ENCODE peak calls at places on chromosomes 12 and 14, in seven cellular contexts. S, N, G, K, Y, T and L are unnamed samples.

GRCh38 chr14:68979722-68980552 is 835 bp upstream of the ACTN1 start:
- DNase-seq in S (peak), N (no peak), G (peak), K (peak), Y (no peak), T (no peak), L (peak)

GRCh38 chr12:29145372-29146170 is 3.5 kb upstream of the FAR2 start:
- DNase-seq in S (no peak), N (no peak), G (peak), K (no peak), Y (no peak), T (no peak), L (no peak)

GRCh38 chr12:87441511-87441910 is 587.7 kb downstream of the C12orf50 start:
- DNase-seq in S (no peak), N (no peak), G (no peak), K (no peak), Y (no peak), T (no peak), L (no peak)

GRCh38 chr14:68463705-68464104 is 329.2 kb downstream of the ZFP36L1 start:
- DNase-seq in S (no peak), N (peak), G (no peak), K (peak), Y (no peak), T (no peak), L (no peak)

GRCh38 chr12:6977653-6978052 is 6.9 kb downstream of the EMG1 start:
- DNase-seq in S (no peak), N (no peak), G (no peak), K (no peak), Y (no peak), T (no peak), L (no peak)

GRCh38 chr14:54447231-54447692 is 6.1 kb upstream of the CNIH1 start:
- DNase-seq in S (no peak), N (peak), G (no peak), K (peak), Y (no peak), T (no peak), L (peak)

GRCh38 chr12:9634177-9634803 is 26.6 kb upstream of the KLRB1 start:
- DNase-seq in S (peak), N (peak), G (peak), K (peak), Y (no peak), T (peak), L (peak)

GRCh38 chr12:102478416-102479098 is 1.8 kb downstream of the IGF1 start:
- DNase-seq in S (no peak), N (no peak), G (peak), K (no peak), Y (peak), T (no peak), L (no peak)

GRCh38 chr14:24943024-24943423 is 106.9 kb downstream of the STXBP6 start:
- DNase-seq in S (no peak), N (no peak), G (peak), K (no peak), Y (no peak), T (no peak), L (no peak)

GRCh38 chr12:5678186-5678585 is 246.3 kb downstream of the NTF3 start:
- DNase-seq in S (no peak), N (no peak), G (no peak), K (no peak), Y (no peak), T (no peak), L (no peak)

GRCh38 chr12:31001581-31002360 is 71.9 kb upstream of the DDX11 start:
- DNase-seq in S (no peak), N (no peak), G (no peak), K (no peak), Y (no peak), T (no peak), L (no peak)

GRCh38 chr12:111715242-111715641 is 29.4 kb downstream of the ACAD10 start:
- DNase-seq in S (no peak), N (peak), G (no peak), K (peak), Y (no peak), T (no peak), L (peak)

GRCh38 chr12:74441872-74442271 is 95.8 kb upstream of the ATXN7L3B start:
- DNase-seq in S (no peak), N (no peak), G (no peak), K (no peak), Y (no peak), T (no peak), L (no peak)

GRCh38 chr12:6451348-6452244 is at the start of gene TAPBPL:
- DNase-seq in S (peak), N (peak), G (peak), K (peak), Y (peak), T (peak), L (peak)

GRCh38 chr12:126791122-126791521 is 1475.8 kb upstream of the TMEM132C start:
- DNase-seq in S (no peak), N (no peak), G (no peak), K (no peak), Y (no peak), T (no peak), L (no peak)

GRCh38 chr12:27940756-27941402 is 31.7 kb downstream of the PTHLH start:
- DNase-seq in S (peak), N (peak), G (peak), K (peak), Y (peak), T (peak), L (peak)

GRCh38 chr12:5177096-5177495 is 133.4 kb downstream of the KCNA5 start:
- DNase-seq in S (no peak), N (no peak), G (no peak), K (no peak), Y (no peak), T (no peak), L (no peak)

GRCh38 chr14:67574156-67574555 is 25.9 kb downstream of the PIGH start:
- DNase-seq in S (no peak), N (no peak), G (no peak), K (no peak), Y (no peak), T (no peak), L (no peak)

GRCh38 chr14:22472935-22473854 is 115.8 kb downstream of the DAD1 start:
- DNase-seq in S (peak), N (peak), G (peak), K (peak), Y (no peak), T (peak), L (peak)

GRCh38 chr12:111434680-111435338 is 29.1 kb downstream of the SH2B3 start:
- DNase-seq in S (no peak), N (no peak), G (no peak), K (no peak), Y (peak), T (no peak), L (peak)

GRCh38 chr14:52071675-52072074 is 2.8 kb upstream of the NID2 start:
- DNase-seq in S (no peak), N (no peak), G (no peak), K (no peak), Y (no peak), T (no peak), L (peak)

GRCh38 chr12:67885370-67886169 is 103.7 kb upstream of the IFNG-AS1 start:
- DNase-seq in S (no peak), N (no peak), G (no peak), K (no peak), Y (no peak), T (no peak), L (no peak)

GRCh38 chr14:61565836-61566536 is 129.3 kb upstream of the HIF1A start:
- DNase-seq in S (no peak), N (no peak), G (no peak), K (peak), Y (no peak), T (no peak), L (peak)

GRCh38 chr14:40368314-40368713 is 936.1 kb upstream of the FBXO33 start:
- DNase-seq in S (no peak), N (no peak), G (no peak), K (no peak), Y (no peak), T (no peak), L (no peak)

GRCh38 chr12:49462103-49462739 is 76.6 kb upstream of the KCNH3 start:
- DNase-seq in S (no peak), N (no peak), G (no peak), K (no peak), Y (no peak), T (no peak), L (no peak)

GRCh38 chr14:92560106-92560865 is 46.7 kb downstream of the RIN3 start:
- DNase-seq in S (no peak), N (no peak), G (no peak), K (no peak), Y (no peak), T (no peak), L (no peak)

GRCh38 chr12:56988207-56988739 is 18.1 kb downstream of the ZBTB39 start:
- DNase-seq in S (peak), N (no peak), G (no peak), K (no peak), Y (no peak), T (no peak), L (no peak)

GRCh38 chr12:46082473-46082872 is 92.1 kb upstream of the SCAF11 start:
- DNase-seq in S (no peak), N (no peak), G (no peak), K (no peak), Y (no peak), T (no peak), L (no peak)

GRCh38 chr14:86038401-86038985 is 508.5 kb downstream of the FLRT2 start:
- DNase-seq in S (peak), N (peak), G (peak), K (peak), Y (no peak), T (peak), L (peak)

GRCh38 chr12:127172857-127173256 is 1094.1 kb upstream of the TMEM132C start:
- DNase-seq in S (no peak), N (no peak), G (no peak), K (no peak), Y (no peak), T (no peak), L (peak)

GRCh38 chr14:50944647-50945413 is 547 bp upstream of the PYGL start:
- DNase-seq in S (peak), N (peak), G (no peak), K (peak), Y (no peak), T (no peak), L (peak)

GRCh38 chr14:24935796-24936195 is 114.2 kb downstream of the STXBP6 start:
- DNase-seq in S (no peak), N (no peak), G (no peak), K (no peak), Y (no peak), T (no peak), L (peak)

GRCh38 chr14:80919622-80920021 is 21.9 kb downstream of the CEP128 start:
- DNase-seq in S (no peak), N (no peak), G (no peak), K (no peak), Y (no peak), T (no peak), L (no peak)

GRCh38 chr12:93387780-93388179 is 10.1 kb downstream of the NUDT4 start:
- DNase-seq in S (peak), N (no peak), G (no peak), K (no peak), Y (no peak), T (no peak), L (peak)

GRCh38 chr14:75280831-75281690 is 2.4 kb downstream of the FOS start:
- DNase-seq in S (no peak), N (no peak), G (no peak), K (peak), Y (no peak), T (no peak), L (peak)

GRCh38 chr12:29762637-29763300 is 21.0 kb downstream of the TMTC1 start:
- DNase-seq in S (no peak), N (no peak), G (no peak), K (no peak), Y (no peak), T (no peak), L (no peak)

GRCh38 chr12:103809154-103809553 is 31.9 kb downstream of the NT5DC3 start:
- DNase-seq in S (peak), N (no peak), G (no peak), K (no peak), Y (no peak), T (no peak), L (no peak)

GRCh38 chr14:21241218-21241819 is 27.9 kb downstream of the HNRNPC start:
- DNase-seq in S (no peak), N (no peak), G (no peak), K (peak), Y (no peak), T (no peak), L (peak)

GRCh38 chr14:64612021-64612380 is 62.2 kb downstream of the PPP1R36 start:
- DNase-seq in S (no peak), N (no peak), G (no peak), K (peak), Y (no peak), T (no peak), L (peak)
- TF ChIP-seq USF2 in S (no peak), N (no peak), G (no peak), K (no peak), Y (no peak), T (no peak), L (no peak)

GRCh38 chr12:63977441-63977840 is 132.9 kb downstream of the SRGAP1 start:
- DNase-seq in S (no peak), N (no peak), G (no peak), K (no peak), Y (no peak), T (no peak), L (no peak)
- TF ChIP-seq USF2 in S (no peak), N (no peak), G (no peak), K (no peak), Y (no peak), T (no peak), L (no peak)

GRCh38 chr12:132106921-132107320 is 37.2 kb downstream of the DDX51 start:
- DNase-seq in S (no peak), N (no peak), G (no peak), K (no peak), Y (no peak), T (no peak), L (peak)
- TF ChIP-seq USF2 in S (no peak), N (no peak), G (no peak), K (no peak), Y (no peak), T (no peak), L (no peak)

DNA sequence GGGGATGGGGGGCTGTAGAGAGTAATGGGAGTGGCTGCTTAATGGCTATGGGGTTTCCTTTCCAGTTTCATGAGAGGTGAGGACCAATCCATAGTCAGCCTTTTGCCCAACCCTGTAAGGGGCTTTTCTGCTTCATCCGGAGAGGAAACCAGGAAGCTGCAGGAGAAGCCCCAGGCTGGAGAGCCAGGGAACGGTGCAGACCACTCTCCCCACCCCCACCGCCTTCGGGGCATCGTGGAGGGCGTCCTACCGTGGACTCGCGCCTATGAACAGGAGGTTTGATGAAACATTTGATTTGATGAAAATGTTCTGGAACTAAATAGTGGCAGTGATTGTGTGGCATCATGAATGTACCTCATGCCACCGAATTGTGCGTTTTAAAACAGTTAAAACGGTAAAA is 204.3 kb upstream of the DIO3 start:
- DNase-seq in S (no peak), N (no peak), G (no peak), K (no peak), Y (no peak), T (no peak), L (no peak)
- TF ChIP-seq USF2 in S (no peak), N (no peak), G (no peak), K (no peak), Y (no peak), T (no peak), L (no peak)

GRCh38 chr14:71320107-71320733 is 413.0 kb downstream of the PCNX1 start:
- DNase-seq in S (peak), N (peak), G (peak), K (peak), Y (peak), T (peak), L (peak)

GRCh38 chr14:71320734-71321555 is 413.7 kb downstream of the PCNX1 start:
- DNase-seq in S (peak), N (no peak), G (peak), K (peak), Y (no peak), T (peak), L (peak)

GRCh38 chr14:71324767-71325272 is 417.6 kb downstream of the PCNX1 start:
- DNase-seq in S (peak), N (no peak), G (no peak), K (no peak), Y (peak), T (no peak), L (peak)

GRCh38 chr14:71321556-71322315 is 414.5 kb downstream of the PCNX1 start:
- DNase-seq in S (no peak), N (peak), G (no peak), K (peak), Y (no peak), T (no peak), L (peak)

GRCh38 chr14:71322660-71323250 is 415.5 kb downstream of the PCNX1 start:
- DNase-seq in S (no peak), N (no peak), G (no peak), K (peak), Y (peak), T (peak), L (peak)
- TF ChIP-seq USF2 in S (no peak), N (no peak), G (no peak), K (no peak), Y (no peak), T (no peak), L (no peak)

GRCh38 chr12:22271036-22271435 is 63.5 kb downstream of the ST8SIA1 start:
- DNase-seq in S (no peak), N (no peak), G (no peak), K (peak), Y (no peak), T (no peak), L (peak)
- TF ChIP-seq USF2 in S (no peak), N (no peak), G (no peak), K (no peak), Y (no peak), T (no peak), L (no peak)

DNA sequence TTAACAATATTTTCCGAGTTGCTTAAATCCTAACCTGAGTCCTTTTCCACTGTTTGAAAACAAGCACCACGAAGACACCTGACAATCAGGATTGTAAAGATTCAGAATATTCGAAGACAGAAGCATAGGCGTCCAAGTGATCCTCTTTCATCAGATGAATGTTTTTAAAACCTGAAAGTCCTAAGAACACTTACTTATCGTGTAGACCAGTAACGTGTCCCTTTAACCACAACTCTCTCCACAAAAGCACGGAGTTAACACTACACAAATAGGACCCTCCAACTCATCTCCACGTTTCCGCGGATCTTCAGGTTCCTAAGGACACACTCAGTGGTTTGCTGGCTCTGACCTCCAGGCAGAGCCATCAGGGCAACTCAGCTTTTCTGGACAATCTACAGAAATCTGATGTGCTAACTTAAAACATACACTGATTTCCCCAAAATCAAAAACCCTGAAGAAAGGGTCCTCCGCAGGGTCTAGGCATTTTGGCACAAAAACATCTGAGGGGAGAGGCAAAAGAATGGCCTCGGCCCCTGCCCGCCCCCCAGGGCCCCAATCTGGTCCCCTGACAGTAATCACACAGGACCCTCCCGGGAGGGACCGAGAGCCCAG is 1.1 kb downstream of the DICER1 start:
- DNase-seq in S (peak), N (no peak), G (no peak), K (peak), Y (no peak), T (no peak), L (peak)
- TF ChIP-seq USF2 in S (no peak), N (no peak), G (no peak), K (no peak), Y (no peak), T (no peak), L (no peak)

DNA sequence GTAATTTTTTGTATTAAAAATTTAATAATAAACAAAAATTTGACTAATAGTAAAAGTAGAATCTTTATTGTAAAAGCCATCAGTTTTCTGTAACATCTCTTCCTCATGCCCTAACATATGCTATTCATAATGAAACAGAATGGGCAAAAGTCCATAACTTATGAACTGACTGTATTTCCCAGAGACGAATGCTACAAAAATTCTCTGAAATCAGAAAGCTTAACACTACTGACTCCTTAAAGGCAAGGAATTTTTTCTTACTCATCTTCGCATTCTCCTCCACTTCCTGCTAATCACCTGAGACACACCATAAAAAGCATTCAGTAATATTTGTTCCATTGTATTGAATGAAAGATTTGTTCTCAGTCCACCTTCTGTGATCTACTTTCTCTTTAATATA is 17.6 kb downstream of the MON2 start:
- DNase-seq in S (no peak), N (no peak), G (no peak), K (no peak), Y (no peak), T (no peak), L (no peak)
- TF ChIP-seq USF2 in S (no peak), N (no peak), G (no peak), K (no peak), Y (no peak), T (no peak), L (no peak)